ENCODE peak calls at places on chromosomes 13 and 19, in five cellular contexts. A, J, Z, Q and M are unnamed samples.

GRCh38 chr13:111533900-111534645 is 213.6 kb downstream of the TEX29 start:
- DNase-seq in Q (no peak), A (no peak), J (no peak), Z (no peak), M (no peak)

GRCh38 chr19:23817519-23817918 is 58.8 kb upstream of the ZNF681 start:
- DNase-seq in J (peak), A (no peak), Q (peak), Z (no peak), M (no peak)

GRCh38 chr19:47227347-47228167 is 3.4 kb downstream of the BBC3 start:
- DNase-seq in A (peak), Z (peak), Q (peak), J (peak), M (peak)

GRCh38 chr19:33675501-33676124 is 53.9 kb downstream of the CHST8 start:
- DNase-seq in A (peak), Z (no peak), J (no peak), Q (no peak), M (no peak)

GRCh38 chr13:34070006-34070405 is 252.1 kb downstream of the RFC3 start:
- DNase-seq in Z (no peak), Q (no peak), A (no peak), J (no peak), M (no peak)

GRCh38 chr13:104171132-104171531 is 1104.9 kb upstream of the SLC10A2 start:
- DNase-seq in Z (no peak), A (no peak), Q (no peak), J (no peak), M (no peak)

GRCh38 chr19:31214086-31214485 is 135.2 kb downstream of the TSHZ3 start:
- DNase-seq in A (peak), Z (no peak), J (peak), Q (no peak), M (no peak)

GRCh38 chr19:35107541-35107939 is 8.1 kb upstream of the FXYD3 start:
- DNase-seq in J (no peak), Q (peak), A (no peak), Z (no peak), M (no peak)

GRCh38 chr13:87524775-87525174 is 146.4 kb upstream of the SLITRK5 start:
- DNase-seq in Q (no peak), Z (no peak), J (no peak), A (no peak), M (no peak)

GRCh38 chr13:50990050-50990449 is 80.5 kb downstream of the RNASEH2B start:
- DNase-seq in J (no peak), Z (no peak), A (no peak), Q (no peak), M (no peak)

DNA sequence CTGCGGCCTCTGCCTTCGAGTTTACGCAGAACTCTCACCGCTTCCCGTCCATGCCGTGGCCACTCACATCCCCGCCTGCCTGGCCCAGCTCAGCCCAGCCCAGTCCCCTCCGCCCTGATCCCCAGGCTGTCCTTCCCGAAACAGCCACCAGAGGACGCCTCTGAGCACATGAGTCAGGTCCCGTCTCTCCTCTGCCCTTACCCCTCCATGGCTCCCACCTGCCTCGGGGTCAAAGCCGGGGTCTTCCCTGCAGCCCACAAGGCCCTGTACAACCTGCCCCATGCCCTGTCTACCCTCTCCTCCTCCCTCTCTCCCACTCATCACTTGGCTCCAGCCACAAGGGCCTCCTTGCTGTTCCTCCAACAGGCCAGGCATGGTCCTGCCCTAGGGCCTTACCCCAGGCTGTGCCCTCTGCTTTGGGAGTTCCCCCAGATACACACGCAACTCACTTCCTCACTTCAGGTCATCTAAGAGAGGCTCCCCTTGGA is 8.1 kb upstream of the SEMA6B start:
- DNase-seq in A (peak), Z (peak), Q (no peak), J (peak), M (no peak)
- TF ChIP-seq POLR2AphosphoS5 in A (peak), Z (no peak), Q (no peak), J (no peak), M (peak)

GRCh38 chr19:48928164-48929005 is 5.1 kb upstream of the DHDH start:
- DNase-seq in Q (no peak), Z (no peak), A (no peak), J (no peak), M (no peak)
- TF ChIP-seq POLR2AphosphoS5 in Q (no peak), Z (no peak), A (no peak), J (no peak), M (no peak)

DNA sequence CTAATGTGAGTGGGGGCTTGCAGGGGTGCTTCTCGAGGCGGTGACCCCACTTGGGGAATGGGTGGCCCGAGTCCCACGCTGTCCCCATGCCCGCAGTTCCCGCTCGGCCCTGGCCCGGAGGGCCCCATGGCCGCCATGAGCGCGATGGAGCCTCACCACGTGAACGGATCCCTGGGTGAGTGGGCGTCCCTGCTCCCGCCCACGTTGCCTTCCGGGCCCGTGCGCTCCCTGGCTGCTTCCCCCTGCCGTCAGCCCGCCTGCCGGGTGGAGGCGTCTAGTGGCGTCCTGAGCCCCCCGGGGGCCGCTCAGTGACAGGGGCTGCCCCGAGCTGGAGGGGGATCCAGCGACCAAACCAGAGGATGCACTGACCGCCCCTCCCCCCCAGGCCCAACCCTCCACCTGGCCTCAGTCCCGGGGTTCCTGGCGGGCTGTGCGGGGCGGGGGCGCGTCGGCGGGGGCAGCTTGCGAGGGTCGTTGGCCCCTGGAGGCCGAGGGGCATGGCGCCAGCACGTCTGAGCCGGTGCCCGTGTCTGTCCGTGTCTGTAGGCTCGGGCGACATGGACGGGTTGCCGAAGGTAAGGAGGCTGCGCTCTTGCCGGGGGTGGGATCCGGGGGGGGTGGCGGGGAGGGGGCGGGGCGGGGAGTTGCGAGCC is 4.8 kb downstream of the ISYNA1 start:
- DNase-seq in Q (no peak), A (peak), Z (no peak), J (no peak), M (no peak)
- TF ChIP-seq POLR2AphosphoS5 in Q (no peak), A (peak), Z (no peak), J (no peak), M (peak)

GRCh38 chr13:40152904-40153303 is 497.4 kb downstream of the COG6 start:
- DNase-seq in Q (no peak), J (no peak), Z (no peak), A (no peak), M (no peak)
- TF ChIP-seq POLR2AphosphoS5 in Q (no peak), J (no peak), Z (no peak), A (no peak), M (no peak)

DNA sequence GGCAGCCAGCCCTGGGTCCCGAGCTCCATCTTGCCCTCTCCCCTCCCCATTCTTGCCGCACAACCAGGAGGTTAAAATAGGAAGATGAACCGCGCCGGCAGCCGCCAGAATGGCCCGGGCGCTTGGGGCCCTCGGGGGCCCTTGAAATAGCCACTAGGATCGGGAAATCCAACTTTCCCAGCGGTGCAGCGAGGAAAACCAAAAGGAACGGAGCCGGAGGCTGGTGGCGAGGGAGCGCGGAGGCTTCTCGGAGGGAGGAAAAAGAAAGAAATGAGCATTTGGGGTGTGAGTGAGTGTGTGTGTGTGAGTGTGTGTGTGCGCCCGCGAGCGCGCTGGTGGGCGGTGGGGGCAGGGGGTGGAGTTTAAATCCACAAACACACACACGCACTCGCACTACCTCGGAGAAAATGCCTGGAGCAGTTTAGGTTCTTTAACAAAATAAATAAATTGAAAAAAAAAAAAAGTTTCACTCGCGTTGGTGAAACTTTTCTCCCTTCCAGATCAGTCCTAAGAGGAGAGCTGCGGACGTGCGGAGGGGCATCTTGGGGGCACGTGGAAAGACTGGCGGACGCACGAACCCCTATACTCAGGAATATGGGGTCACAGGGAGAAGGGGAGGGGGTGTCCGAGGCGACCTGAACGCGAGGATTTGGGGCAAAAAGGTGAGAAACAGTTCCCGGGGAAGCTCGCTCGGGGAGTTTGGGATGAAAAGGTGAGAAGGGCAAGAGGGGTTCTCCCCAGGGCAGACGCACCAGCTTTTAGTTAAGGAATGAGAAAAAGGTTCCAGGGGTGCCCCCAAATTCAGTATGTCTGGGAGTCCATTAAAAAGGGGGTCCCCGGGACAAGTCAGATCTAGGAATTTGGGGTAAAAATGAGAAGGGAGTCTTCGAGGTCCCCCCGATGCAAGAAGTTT is 1.3 kb downstream of the RFX2 start:
- DNase-seq in J (peak), Z (no peak), A (peak), Q (no peak), M (peak)
- TF ChIP-seq POLR2AphosphoS5 in J (no peak), Z (no peak), A (peak), Q (no peak), M (peak)

GRCh38 chr19:45478454-45479238 is 10.8 kb downstream of the FOSB start:
- DNase-seq in J (peak), Z (no peak), A (peak), Q (peak), M (peak)
- TF ChIP-seq POLR2AphosphoS5 in J (no peak), Z (no peak), A (no peak), Q (peak), M (peak)

GRCh38 chr19:29687244-29687896 is 22.1 kb downstream of the PLEKHF1 start:
- DNase-seq in Q (no peak), A (peak), Z (no peak), J (peak), M (no peak)
- TF ChIP-seq POLR2AphosphoS5 in Q (no peak), A (no peak), Z (no peak), J (no peak), M (peak)